ENCODE peak calls at places on chromosomes 2 and 18, in six cellular contexts. R is IMR-90, V is neuronal stem cell, O is H1, K is trophoblast cell, I is mesenchymal stem cell. X is an unnamed sample.

GRCh38 chr2:20637147-20637546 is 13.8 kb downstream of the HS1BP3 start:
- DNase-seq in R (no peak), O (no peak), I (no peak), V (no peak), K (no peak), X (no peak)

GRCh38 chr2:99883356-99883867 is 259.0 kb downstream of the AFF3 start:
- DNase-seq in I (no peak), K (no peak), O (no peak), V (no peak), R (no peak), X (no peak)

GRCh38 chr2:128449226-128450061 is 130.8 kb upstream of the HS6ST1 start:
- DNase-seq in R (no peak), V (no peak), O (peak), K (no peak), I (no peak), X (peak)

GRCh38 chr2:214737188-214737587 is 72.3 kb downstream of the BARD1 start:
- DNase-seq in V (no peak), K (no peak), I (no peak), O (no peak), R (no peak), X (no peak)

GRCh38 chr2:48694143-48694542 is 61.4 kb downstream of the LHCGR start:
- DNase-seq in I (peak), O (no peak), K (peak), R (peak), V (peak), X (peak)

GRCh38 chr2:59307196-59307595 is 1066.1 kb upstream of the FANCL start:
- DNase-seq in K (no peak), R (no peak), I (no peak), V (no peak), O (no peak), X (no peak)

GRCh38 chr2:208326016-208326415 is 60.0 kb downstream of the PIKFYVE start:
- DNase-seq in K (no peak), R (no peak), O (no peak), V (no peak), I (no peak), X (no peak)

GRCh38 chr18:10454800-10455550 is 540 bp downstream of the APCDD1 start:
- DNase-seq in K (peak), I (peak), O (peak), R (peak), V (peak), X (peak)

GRCh38 chr2:69026026-69026425 is 13.0 kb downstream of the ANTXR1 start:
- DNase-seq in K (peak), I (peak), R (peak), O (peak), V (no peak), X (peak)

GRCh38 chr2:172021074-172021931 is 21.6 kb downstream of the METAP1D start:
- DNase-seq in I (peak), R (peak), O (no peak), V (no peak), K (no peak), X (peak)

GRCh38 chr2:97658691-97659157 is 5.1 kb downstream of the ACTR1B start:
- DNase-seq in O (no peak), K (no peak), V (no peak), R (no peak), I (no peak), X (no peak)
- H3K9ac ChIP-seq in O (no peak), K (no peak), V (no peak), R (no peak), I (no peak), X (no peak)

GRCh38 chr2:64638502-64639120 is 15.1 kb downstream of the SERTAD2 start:
- DNase-seq in I (no peak), O (no peak), K (no peak), R (no peak), V (no peak), X (no peak)

GRCh38 chr2:64637000-64637628 is 16.6 kb downstream of the SERTAD2 start:
- DNase-seq in V (no peak), K (no peak), R (no peak), I (no peak), O (no peak), X (no peak)

GRCh38 chr2:64639691-64640090 is 14.0 kb downstream of the SERTAD2 start:
- DNase-seq in I (no peak), K (peak), O (no peak), R (no peak), V (no peak), X (no peak)

GRCh38 chr2:64636105-64636873 is 17.4 kb downstream of the SERTAD2 start:
- DNase-seq in K (no peak), O (peak), I (no peak), R (no peak), V (no peak), X (no peak)

DNA sequence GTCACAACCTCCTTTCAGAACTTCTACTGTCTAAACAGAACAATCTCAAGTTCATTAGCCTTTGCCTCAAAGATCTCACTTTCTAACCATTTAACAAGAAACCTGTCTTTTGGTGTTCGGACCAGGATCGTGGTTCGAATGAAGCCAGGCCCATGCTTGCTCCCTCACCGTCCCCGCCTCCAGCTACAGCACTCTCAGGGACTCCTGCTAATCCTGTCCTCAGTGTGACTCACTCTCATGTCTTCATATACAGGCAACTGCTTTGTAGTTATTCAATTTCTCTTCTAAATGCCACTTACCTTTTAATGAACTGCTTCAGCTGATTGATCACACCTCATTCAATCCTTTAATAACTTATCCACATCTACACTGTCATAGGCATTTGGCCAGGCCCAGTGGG is 15.8 kb downstream of the SERTAD2 start:
- DNase-seq in K (peak), V (no peak), O (no peak), I (peak), R (peak), X (no peak)
- H3K4me3 ChIP-seq in K (no peak), V (no peak), O (no peak), I (no peak), R (no peak), X (no peak)

DNA sequence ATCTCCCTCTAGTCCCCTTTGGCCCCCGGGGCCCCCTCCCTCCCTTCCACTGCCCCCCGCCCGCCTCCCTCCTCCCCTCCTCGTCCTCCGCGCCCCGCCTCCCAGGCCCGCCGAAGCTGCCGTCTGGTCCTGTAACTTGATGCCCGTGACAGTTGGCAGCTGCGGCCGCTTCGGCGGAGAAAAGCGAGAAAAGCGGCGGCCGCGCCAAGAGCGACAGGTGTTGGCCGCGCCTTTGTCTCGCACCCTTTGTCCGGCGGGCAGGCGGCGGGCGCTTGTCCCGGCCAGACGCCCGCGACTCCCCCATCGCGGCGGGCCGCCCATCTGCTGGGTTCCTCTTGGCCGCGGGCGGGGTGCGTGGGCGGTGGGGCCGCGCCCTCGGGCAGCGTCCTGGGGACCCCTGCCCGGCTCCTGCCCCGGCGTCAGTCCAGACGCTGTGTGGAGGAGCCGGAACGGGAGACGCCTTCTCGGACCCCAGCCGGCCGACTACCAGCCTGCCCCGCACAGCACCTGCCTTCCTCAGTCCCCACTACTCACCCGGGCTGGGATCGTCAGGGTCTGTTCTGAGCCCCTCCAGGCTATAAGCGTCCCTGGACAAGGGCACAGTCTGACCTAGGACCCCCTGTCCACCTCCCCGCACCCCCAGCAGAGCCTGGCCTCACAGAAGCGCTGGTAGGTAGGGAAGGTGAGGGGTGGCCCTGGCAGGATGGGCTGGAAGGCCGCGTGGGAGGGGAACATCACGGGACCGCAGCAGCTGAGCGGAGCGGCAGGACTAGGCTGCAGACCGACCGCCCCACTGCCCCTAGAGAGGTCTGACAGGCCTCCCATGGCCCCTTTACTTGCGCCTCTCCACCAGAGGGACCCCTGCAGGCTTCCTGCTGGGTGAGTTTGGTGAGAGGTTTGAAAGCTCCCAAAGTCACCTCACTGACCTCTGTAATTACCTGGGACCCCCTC is 1.2 kb upstream of the HES6 start:
- DNase-seq in K (peak), O (peak), V (peak), R (no peak), I (peak), X (peak)
- H3K18ac ChIP-seq in K (no peak), O (peak), V (peak), R (no peak), I (no peak), X (peak)

GRCh38 chr2:218755567-218756404 is 26.2 kb upstream of the CYP27A1 start:
- DNase-seq in I (no peak), V (no peak), R (no peak), K (no peak), O (no peak), X (no peak)

GRCh38 chr2:218756599-218757377 is 25.2 kb upstream of the CYP27A1 start:
- DNase-seq in R (no peak), V (no peak), O (no peak), K (no peak), I (no peak), X (peak)

GRCh38 chr2:218754201-218754600 is 27.7 kb upstream of the CYP27A1 start:
- DNase-seq in K (no peak), O (no peak), R (no peak), V (no peak), I (no peak), X (no peak)

GRCh38 chr2:218754781-218755180 is 27.2 kb upstream of the CYP27A1 start:
- DNase-seq in O (no peak), R (no peak), K (no peak), V (no peak), I (no peak), X (no peak)

DNA sequence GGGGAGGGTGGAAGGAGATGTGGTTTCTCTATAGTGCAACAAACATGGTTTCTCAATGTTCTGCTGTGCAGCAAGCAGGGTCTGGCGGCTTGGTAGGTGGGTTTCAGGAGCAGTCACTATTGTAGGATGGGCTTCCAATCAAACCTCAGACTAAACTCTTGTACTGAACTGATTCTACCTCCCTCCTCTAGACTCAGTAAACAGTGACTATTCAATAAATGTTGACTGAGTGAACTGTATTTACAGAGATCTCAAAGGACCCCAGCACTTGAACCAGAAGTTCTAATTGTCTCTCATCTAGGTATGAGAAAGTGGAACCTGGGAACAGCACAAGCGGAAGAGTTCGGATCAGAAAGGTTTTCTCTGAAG is 26.8 kb upstream of the CYP27A1 start:
- DNase-seq in V (no peak), O (no peak), R (no peak), K (no peak), I (no peak), X (no peak)
- H3K9ac ChIP-seq in V (no peak), O (no peak), R (no peak), K (no peak), I (no peak), X (no peak)

DNA sequence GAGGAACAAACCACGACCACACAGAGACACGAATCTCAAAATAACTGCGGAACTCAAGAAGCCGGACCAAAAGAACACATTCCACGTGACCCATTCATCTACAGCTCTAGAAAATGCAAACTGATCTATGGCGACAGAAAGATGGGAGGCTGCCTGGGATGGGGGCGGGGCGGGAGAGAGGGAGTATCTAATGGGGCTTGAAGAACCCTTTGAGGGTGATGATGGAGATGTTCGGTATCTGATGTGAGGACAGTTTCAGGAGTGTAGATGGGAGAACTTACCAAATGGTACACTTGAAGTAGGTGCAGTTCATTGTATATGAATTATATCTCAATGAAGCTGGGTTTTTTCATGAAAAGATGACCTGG is 34.6 kb upstream of the KLF11 start:
- DNase-seq in R (no peak), V (no peak), I (no peak), K (no peak), O (no peak), X (no peak)
- H3K4me3 ChIP-seq in R (no peak), V (no peak), I (no peak), K (no peak), O (no peak), X (no peak)

GRCh38 chr2:56117764-56118163 is 66.0 kb upstream of the CCDC85A start:
- DNase-seq in R (no peak), K (peak), I (no peak), V (no peak), O (no peak), X (peak)

GRCh38 chr2:56121995-56122394 is 61.8 kb upstream of the CCDC85A start:
- DNase-seq in V (no peak), R (no peak), I (no peak), O (no peak), K (no peak), X (no peak)

GRCh38 chr2:56123538-56123937 is 60.3 kb upstream of the CCDC85A start:
- DNase-seq in O (no peak), K (no peak), I (no peak), V (no peak), R (no peak), X (no peak)

GRCh38 chr2:56113571-56113970 is 70.2 kb upstream of the CCDC85A start:
- DNase-seq in R (no peak), V (no peak), I (peak), K (no peak), O (no peak), X (no peak)

DNA sequence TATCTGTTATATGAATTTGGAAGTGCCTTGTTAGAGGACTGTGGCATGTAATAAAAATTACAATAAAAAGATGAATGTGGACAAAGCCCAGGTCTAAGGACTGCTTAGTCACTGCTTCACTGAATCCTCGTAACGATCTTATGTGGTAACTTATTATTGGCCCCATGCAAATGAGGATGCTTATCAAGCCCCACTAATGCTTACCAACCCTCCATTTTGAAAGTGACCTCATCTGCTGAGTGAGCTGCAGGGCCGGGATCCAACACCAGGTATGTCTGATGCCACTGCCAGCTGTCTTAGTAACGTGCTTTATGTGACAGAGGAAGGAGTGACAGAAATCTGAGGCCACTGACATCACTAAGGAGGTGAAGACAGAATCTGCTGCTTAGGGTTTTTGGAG is 65.3 kb upstream of the CCDC85A start:
- DNase-seq in O (no peak), I (no peak), R (no peak), K (no peak), V (no peak), X (peak)
- H3K18ac ChIP-seq in O (no peak), I (no peak), R (no peak), K (no peak), V (no peak), X (no peak)

GRCh38 chr2:54012538-54013141 is 41.8 kb upstream of the PSME4 start:
- DNase-seq in V (no peak), K (no peak), O (no peak), I (no peak), R (no peak), X (no peak)

GRCh38 chr2:54020793-54021414 is 50.1 kb upstream of the PSME4 start:
- DNase-seq in R (no peak), K (no peak), I (no peak), V (no peak), O (no peak), X (no peak)

GRCh38 chr2:54013996-54014395 is 43.2 kb upstream of the PSME4 start:
- DNase-seq in I (no peak), O (no peak), R (no peak), V (no peak), K (no peak), X (no peak)

GRCh38 chr2:54021702-54022101 is 50.9 kb upstream of the PSME4 start:
- DNase-seq in K (no peak), O (no peak), R (no peak), I (no peak), V (no peak), X (no peak)

DNA sequence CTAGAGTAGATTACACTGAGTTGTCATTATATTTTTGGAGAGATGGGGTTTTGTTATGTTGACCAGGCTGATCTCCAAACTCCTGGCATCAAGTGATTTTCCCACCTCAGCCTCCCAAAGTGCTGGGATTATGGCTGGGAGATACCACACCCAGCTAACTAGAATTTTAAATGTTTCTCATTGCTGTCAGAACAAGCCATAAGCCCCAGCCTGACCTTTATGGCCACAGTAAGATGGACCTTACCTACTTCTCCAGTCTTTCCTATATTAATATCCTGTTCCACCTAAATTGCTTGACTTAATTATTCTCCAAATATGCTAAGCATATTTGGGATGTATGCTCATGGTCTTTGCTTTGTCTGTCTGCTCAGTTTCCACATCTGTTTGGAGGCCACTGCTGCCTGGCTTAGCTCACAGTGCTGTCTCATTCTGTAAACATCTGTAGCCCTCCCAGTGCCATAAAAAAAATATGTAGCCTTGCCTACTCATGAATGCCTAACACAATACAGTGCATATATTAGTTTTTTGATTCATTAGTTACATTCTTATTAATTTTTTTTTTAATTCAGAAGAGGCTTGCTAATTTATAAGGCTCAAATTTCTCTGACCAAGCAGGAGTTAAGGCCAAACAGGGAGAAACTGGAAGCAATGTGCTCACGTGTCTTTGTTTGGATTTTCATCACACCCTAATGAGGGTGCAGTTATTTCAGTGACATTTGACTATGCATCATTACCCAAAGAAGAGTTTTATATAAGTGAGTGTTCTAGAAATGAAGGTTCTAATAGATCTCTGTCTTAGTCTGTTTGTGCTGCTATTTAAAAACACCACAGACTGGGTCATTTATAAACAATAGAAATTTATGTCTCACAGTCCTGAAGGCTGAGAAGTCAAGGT is 45.3 kb upstream of the PSME4 start:
- DNase-seq in K (no peak), O (no peak), V (no peak), I (peak), R (peak), X (no peak)
- H3K9ac ChIP-seq in K (no peak), O (no peak), V (no peak), I (peak), R (no peak), X (no peak)

GRCh38 chr2:218006741-218007140 is 3.9 kb upstream of the TNS1 start:
- DNase-seq in K (no peak), I (peak), V (no peak), R (peak), O (no peak), X (no peak)

GRCh38 chr2:218010116-218010837 is 7.5 kb upstream of the TNS1 start:
- DNase-seq in I (peak), V (peak), O (peak), K (peak), R (peak), X (no peak)

GRCh38 chr2:218009191-218010114 is 6.7 kb upstream of the TNS1 start:
- DNase-seq in R (no peak), I (no peak), V (no peak), O (no peak), K (no peak), X (no peak)

GRCh38 chr2:218010838-218011616 is 8.2 kb upstream of the TNS1 start:
- DNase-seq in R (no peak), K (no peak), I (no peak), V (no peak), O (no peak), X (no peak)

GRCh38 chr2:218008060-218009040 is 5.6 kb upstream of the TNS1 start:
- DNase-seq in O (no peak), I (no peak), K (no peak), R (peak), V (no peak), X (no peak)
- H3K4me3 ChIP-seq in O (no peak), I (no peak), K (no peak), R (no peak), V (no peak), X (no peak)

GRCh38 chr18:63142502-63143045 is 177.0 kb downstream of the BCL2 start:
- DNase-seq in K (no peak), O (no peak), R (no peak), V (no peak), I (no peak), X (no peak)
- H3K18ac ChIP-seq in K (no peak), O (no peak), R (no peak), V (no peak), I (no peak), X (no peak)

DNA sequence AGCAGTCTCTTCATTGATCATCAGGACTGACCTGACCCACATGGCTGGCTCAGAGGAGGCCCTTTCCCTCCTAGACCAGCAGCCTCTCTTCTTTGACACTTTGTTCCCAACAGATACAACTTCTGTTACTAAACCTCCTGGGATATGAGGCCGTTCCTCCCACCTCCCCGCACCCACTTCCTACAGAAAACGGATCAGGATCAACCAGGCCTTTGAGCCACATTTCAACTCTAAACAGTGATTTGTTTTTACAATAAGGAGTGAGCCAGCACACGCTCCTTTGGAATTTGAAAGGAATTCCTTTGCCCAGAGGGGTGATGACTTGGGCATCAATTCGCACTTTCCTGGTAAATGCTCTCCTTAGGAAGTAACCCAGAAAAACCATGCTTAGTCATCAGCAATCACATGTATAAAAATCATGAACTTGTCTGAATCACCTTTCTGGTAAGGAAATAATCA is 180.4 kb downstream of the FAM124B start:
- DNase-seq in R (peak), V (peak), I (peak), O (no peak), K (peak), X (peak)
- H3K9ac ChIP-seq in R (no peak), V (no peak), I (peak), O (no peak), K (no peak), X (peak)